ENCODE peak calls at places on chromosome X, in seven cellular contexts. One of them, this sample, is unnamed.

GRCh38 chrX:40096395-40097091 is 1.2 kb downstream of the BCOR start:
- DNase-seq in body of pancreas: peak; percentile 55
- DNase-seq in transverse colon: peak; percentile 61
- DNase-seq in HL-60: peak; percentile 45
- DNase-seq in neural crest cell: no peak
- DNase-seq in nephron progenitor cell: peak; percentile 58
- DNase-seq in activated B cell treated with CpG ODN at 0.5 μM for 24 hours: peak; percentile 57
- DNase-seq in this sample: peak; percentile 58

GRCh38 chrX:118370921-118371624 is 25.2 kb downstream of the WDR44 start:
- DNase-seq in nephron progenitor cell: no peak
- DNase-seq in body of pancreas: no peak
- DNase-seq in activated B cell treated with CpG ODN at 0.5 μM for 24 hours: no peak
- DNase-seq in transverse colon: no peak
- DNase-seq in neural crest cell: no peak
- DNase-seq in HL-60: no peak
- DNase-seq in this sample: no peak

GRCh38 chrX:6456196-6456595 is 78.7 kb downstream of the VCX3A start:
- DNase-seq in HL-60: no peak
- DNase-seq in body of pancreas: no peak
- DNase-seq in activated B cell treated with CpG ODN at 0.5 μM for 24 hours: no peak
- DNase-seq in transverse colon: no peak
- DNase-seq in neural crest cell: no peak
- DNase-seq in nephron progenitor cell: no peak
- DNase-seq in this sample: no peak

GRCh38 chrX:87941841-87942240 is 424.2 kb downstream of the KLHL4 start:
- DNase-seq in activated B cell treated with CpG ODN at 0.5 μM for 24 hours: no peak
- DNase-seq in nephron progenitor cell: no peak
- DNase-seq in neural crest cell: no peak
- DNase-seq in HL-60: peak; percentile 57
- DNase-seq in body of pancreas: no peak
- DNase-seq in transverse colon: no peak
- DNase-seq in this sample: no peak

GRCh38 chrX:143768976-143769375 is 48.4 kb upstream of the SPANXN2 start:
- DNase-seq in body of pancreas: no peak
- DNase-seq in nephron progenitor cell: no peak
- DNase-seq in HL-60: no peak
- DNase-seq in transverse colon: no peak
- DNase-seq in neural crest cell: no peak
- DNase-seq in activated B cell treated with CpG ODN at 0.5 μM for 24 hours: no peak
- DNase-seq in this sample: no peak

GRCh38 chrX:28910501-28910900 is 323.3 kb downstream of the IL1RAPL1 start:
- DNase-seq in transverse colon: no peak
- DNase-seq in nephron progenitor cell: no peak
- DNase-seq in neural crest cell: no peak
- DNase-seq in activated B cell treated with CpG ODN at 0.5 μM for 24 hours: no peak
- DNase-seq in HL-60: no peak
- DNase-seq in body of pancreas: no peak
- DNase-seq in this sample: no peak

GRCh38 chrX:23554304-23554703 is 113.0 kb upstream of the PRDX4 start:
- DNase-seq in HL-60: peak; percentile 1
- DNase-seq in nephron progenitor cell: no peak
- DNase-seq in neural crest cell: no peak
- DNase-seq in body of pancreas: no peak
- DNase-seq in transverse colon: no peak
- DNase-seq in activated B cell treated with CpG ODN at 0.5 μM for 24 hours: no peak
- DNase-seq in this sample: no peak

GRCh38 chrX:64975491-64975890 is 759 bp downstream of the ZC4H2 start:
- DNase-seq in transverse colon: peak; percentile 26
- DNase-seq in body of pancreas: peak; percentile 22
- DNase-seq in HL-60: peak; percentile 12
- DNase-seq in activated B cell treated with CpG ODN at 0.5 μM for 24 hours: peak; percentile 14
- DNase-seq in nephron progenitor cell: peak; percentile 57
- DNase-seq in neural crest cell: peak; percentile 29
- DNase-seq in this sample: peak; percentile 13

GRCh38 chrX:77962068-77962902 is 7.2 kb downstream of the PGAM4 start:
- DNase-seq in transverse colon: no peak
- DNase-seq in activated B cell treated with CpG ODN at 0.5 μM for 24 hours: no peak
- DNase-seq in body of pancreas: no peak
- DNase-seq in HL-60: no peak
- DNase-seq in nephron progenitor cell: no peak
- DNase-seq in neural crest cell: no peak
- DNase-seq in this sample: no peak

GRCh38 chrX:6024204-6024603 is 204.5 kb downstream of the NLGN4X start:
- DNase-seq in nephron progenitor cell: no peak
- DNase-seq in transverse colon: no peak
- DNase-seq in body of pancreas: no peak
- DNase-seq in activated B cell treated with CpG ODN at 0.5 μM for 24 hours: no peak
- DNase-seq in neural crest cell: no peak
- DNase-seq in HL-60: no peak
- DNase-seq in this sample: no peak

GRCh38 chrX:101265869-101266428 is 25.2 kb downstream of the TAF7L start:
- DNase-seq in neural crest cell: no peak
- DNase-seq in HL-60: no peak
- DNase-seq in body of pancreas: no peak
- DNase-seq in transverse colon: no peak
- DNase-seq in activated B cell treated with CpG ODN at 0.5 μM for 24 hours: no peak
- DNase-seq in nephron progenitor cell: no peak
- DNase-seq in this sample: no peak

GRCh38 chrX:1386338-1387127 is 5.4 kb downstream of the SLC25A6 start:
- DNase-seq in nephron progenitor cell: no peak
- DNase-seq in transverse colon: no peak
- DNase-seq in neural crest cell: no peak
- DNase-seq in HL-60: no peak
- DNase-seq in activated B cell treated with CpG ODN at 0.5 μM for 24 hours: no peak
- DNase-seq in body of pancreas: peak; percentile 17
- DNase-seq in this sample: no peak

GRCh38 chrX:70201732-70202131 is 24.4 kb downstream of the DGAT2L6 start:
- DNase-seq in nephron progenitor cell: no peak
- DNase-seq in neural crest cell: no peak
- DNase-seq in body of pancreas: no peak
- DNase-seq in transverse colon: no peak
- DNase-seq in HL-60: no peak
- DNase-seq in activated B cell treated with CpG ODN at 0.5 μM for 24 hours: no peak
- DNase-seq in this sample: no peak

GRCh38 chrX:119784747-119785446 is 6.5 kb downstream of the RPL39 start:
- DNase-seq in HL-60: peak; percentile 72
- DNase-seq in activated B cell treated with CpG ODN at 0.5 μM for 24 hours: no peak
- DNase-seq in neural crest cell: peak; percentile 18
- DNase-seq in nephron progenitor cell: peak; percentile 27
- DNase-seq in transverse colon: peak; percentile 49
- DNase-seq in body of pancreas: peak; percentile 12
- DNase-seq in this sample: peak; percentile 32

GRCh38 chrX:126967225-126967624 is 147.7 kb downstream of the PRR32 start:
- DNase-seq in body of pancreas: no peak
- DNase-seq in nephron progenitor cell: no peak
- DNase-seq in transverse colon: no peak
- DNase-seq in activated B cell treated with CpG ODN at 0.5 μM for 24 hours: no peak
- DNase-seq in HL-60: no peak
- DNase-seq in neural crest cell: no peak
- DNase-seq in this sample: no peak

GRCh38 chrX:101210630-101211029 is 9.0 kb upstream of the DRP2 start:
- DNase-seq in HL-60: no peak
- DNase-seq in activated B cell treated with CpG ODN at 0.5 μM for 24 hours: no peak
- DNase-seq in neural crest cell: no peak
- DNase-seq in body of pancreas: no peak
- DNase-seq in transverse colon: no peak
- DNase-seq in nephron progenitor cell: no peak
- DNase-seq in this sample: no peak

GRCh38 chrX:63282077-63282476 is 69.1 kb downstream of the SPIN4 start:
- DNase-seq in neural crest cell: no peak
- DNase-seq in HL-60: no peak
- DNase-seq in transverse colon: no peak
- DNase-seq in nephron progenitor cell: no peak
- DNase-seq in activated B cell treated with CpG ODN at 0.5 μM for 24 hours: no peak
- DNase-seq in body of pancreas: no peak
- DNase-seq in this sample: no peak

GRCh38 chrX:38561951-38562719 is 793 bp downstream of the TSPAN7 start:
- DNase-seq in HL-60: no peak
- DNase-seq in nephron progenitor cell: peak; percentile 41
- DNase-seq in body of pancreas: peak; percentile 25
- DNase-seq in neural crest cell: peak; percentile 14
- DNase-seq in transverse colon: peak; percentile 22
- DNase-seq in activated B cell treated with CpG ODN at 0.5 μM for 24 hours: no peak
- DNase-seq in this sample: no peak

GRCh38 chrX:113157496-113157895 is 316.9 kb upstream of the AMOT start:
- DNase-seq in activated B cell treated with CpG ODN at 0.5 μM for 24 hours: no peak
- DNase-seq in body of pancreas: no peak
- DNase-seq in HL-60: no peak
- DNase-seq in nephron progenitor cell: no peak
- DNase-seq in transverse colon: no peak
- DNase-seq in neural crest cell: no peak
- DNase-seq in this sample: no peak

GRCh38 chrX:134685662-134686061 is 27.4 kb upstream of the PLAC1 start:
- DNase-seq in neural crest cell: no peak
- DNase-seq in activated B cell treated with CpG ODN at 0.5 μM for 24 hours: no peak
- DNase-seq in HL-60: no peak
- DNase-seq in nephron progenitor cell: no peak
- DNase-seq in body of pancreas: no peak
- DNase-seq in transverse colon: no peak
- DNase-seq in this sample: no peak

GRCh38 chrX:42754129-42754528 is 23.8 kb downstream of the PPP1R2C start:
- DNase-seq in transverse colon: no peak
- DNase-seq in activated B cell treated with CpG ODN at 0.5 μM for 24 hours: no peak
- DNase-seq in body of pancreas: no peak
- DNase-seq in HL-60: no peak
- DNase-seq in nephron progenitor cell: no peak
- DNase-seq in neural crest cell: no peak
- DNase-seq in this sample: no peak

GRCh38 chrX:149903889-149904748 is 23.1 kb downstream of the MAGEA8 start:
- DNase-seq in activated B cell treated with CpG ODN at 0.5 μM for 24 hours: no peak
- DNase-seq in neural crest cell: no peak
- DNase-seq in body of pancreas: no peak
- DNase-seq in nephron progenitor cell: no peak
- DNase-seq in transverse colon: no peak
- DNase-seq in HL-60: no peak
- DNase-seq in this sample: no peak
- TF ChIP-seq CTCF in activated B cell treated with CpG ODN at 0.5 μM for 24 hours: no peak
- TF ChIP-seq CTCF in neural crest cell: peak; percentile 36
- TF ChIP-seq CTCF in body of pancreas: no peak
- TF ChIP-seq CTCF in nephron progenitor cell: no peak
- TF ChIP-seq CTCF in transverse colon: no peak
- TF ChIP-seq CTCF in HL-60: no peak
- TF ChIP-seq CTCF in this sample: no peak

GRCh38 chrX:37302569-37302968 is 46.6 kb upstream of the PRRG1 start:
- DNase-seq in neural crest cell: no peak
- DNase-seq in body of pancreas: no peak
- DNase-seq in transverse colon: peak; percentile 12
- DNase-seq in activated B cell treated with CpG ODN at 0.5 μM for 24 hours: no peak
- DNase-seq in HL-60: no peak
- DNase-seq in nephron progenitor cell: no peak
- DNase-seq in this sample: no peak
- TF ChIP-seq CTCF in neural crest cell: no peak
- TF ChIP-seq CTCF in body of pancreas: peak; percentile 28
- TF ChIP-seq CTCF in transverse colon: no peak
- TF ChIP-seq CTCF in activated B cell treated with CpG ODN at 0.5 μM for 24 hours: no peak
- TF ChIP-seq CTCF in HL-60: no peak
- TF ChIP-seq CTCF in nephron progenitor cell: no peak
- TF ChIP-seq CTCF in this sample: no peak

GRCh38 chrX:68823413-68824151 is 5.2 kb upstream of the EFNB1 start:
- DNase-seq in nephron progenitor cell: no peak
- DNase-seq in body of pancreas: no peak
- DNase-seq in activated B cell treated with CpG ODN at 0.5 μM for 24 hours: no peak
- DNase-seq in HL-60: no peak
- DNase-seq in transverse colon: no peak
- DNase-seq in neural crest cell: no peak
- DNase-seq in this sample: no peak
- TF ChIP-seq CTCF in nephron progenitor cell: no peak
- TF ChIP-seq CTCF in body of pancreas: no peak
- TF ChIP-seq CTCF in activated B cell treated with CpG ODN at 0.5 μM for 24 hours: no peak
- TF ChIP-seq CTCF in HL-60: no peak
- TF ChIP-seq CTCF in transverse colon: no peak
- TF ChIP-seq CTCF in neural crest cell: no peak
- TF ChIP-seq CTCF in this sample: no peak

DNA sequence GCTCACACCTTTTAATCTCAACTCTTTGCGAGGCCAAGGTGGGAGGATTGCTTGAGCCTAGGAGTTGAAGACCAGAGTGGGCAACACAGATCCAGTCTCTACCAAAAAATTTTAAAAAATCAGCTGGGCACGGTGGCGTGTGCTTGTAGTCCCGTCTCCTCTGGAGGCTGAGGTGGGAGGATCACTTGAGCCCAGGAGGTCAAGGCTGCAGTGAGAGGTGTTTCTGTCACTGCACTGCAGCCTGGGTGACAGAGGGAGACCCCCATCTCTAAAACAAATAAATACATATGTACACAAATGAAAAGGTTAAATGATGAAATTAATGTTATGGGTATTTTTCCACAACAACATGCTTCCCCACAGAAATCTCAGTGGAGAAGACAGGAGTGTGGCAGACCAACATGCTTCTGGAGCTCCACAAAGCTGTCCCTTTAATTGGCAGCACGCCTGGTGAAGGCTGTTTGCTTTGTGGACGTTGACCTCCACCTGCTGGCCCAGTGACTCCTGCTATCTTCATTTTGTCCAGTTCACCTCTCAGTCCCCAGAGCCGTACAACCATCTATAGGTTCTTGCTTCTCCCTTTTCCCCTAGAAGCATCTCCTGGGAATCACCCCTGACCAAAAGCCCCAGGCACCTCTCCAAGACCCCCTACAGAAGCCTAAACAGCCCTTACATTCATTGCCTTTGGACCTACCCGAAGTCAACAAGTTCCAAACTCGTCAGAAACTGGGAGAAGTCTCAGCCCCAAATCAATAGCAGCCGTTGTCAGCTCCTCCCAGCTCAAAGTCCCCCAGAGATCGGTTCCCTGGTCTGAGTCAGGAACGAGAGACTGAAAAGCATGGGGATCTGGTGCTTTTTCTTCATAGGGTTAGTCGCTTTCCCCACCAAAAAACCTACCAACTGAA is 36.4 kb upstream of the CD99 start:
- DNase-seq in activated B cell treated with CpG ODN at 0.5 μM for 24 hours: no peak
- DNase-seq in nephron progenitor cell: no peak
- DNase-seq in body of pancreas: peak; percentile 67
- DNase-seq in HL-60: no peak
- DNase-seq in neural crest cell: no peak
- DNase-seq in transverse colon: peak; percentile 77
- DNase-seq in this sample: no peak
- TF ChIP-seq CTCF in activated B cell treated with CpG ODN at 0.5 μM for 24 hours: no peak
- TF ChIP-seq CTCF in nephron progenitor cell: no peak
- TF ChIP-seq CTCF in body of pancreas: peak; percentile 16
- TF ChIP-seq CTCF in HL-60: no peak
- TF ChIP-seq CTCF in neural crest cell: no peak
- TF ChIP-seq CTCF in transverse colon: no peak
- TF ChIP-seq CTCF in this sample: no peak

GRCh38 chrX:133258481-133258880 is 40.3 kb upstream of the TFDP3 start:
- DNase-seq in HL-60: no peak
- DNase-seq in activated B cell treated with CpG ODN at 0.5 μM for 24 hours: no peak
- DNase-seq in transverse colon: no peak
- DNase-seq in body of pancreas: no peak
- DNase-seq in nephron progenitor cell: no peak
- DNase-seq in neural crest cell: no peak
- DNase-seq in this sample: no peak
- TF ChIP-seq CTCF in HL-60: no peak
- TF ChIP-seq CTCF in activated B cell treated with CpG ODN at 0.5 μM for 24 hours: no peak
- TF ChIP-seq CTCF in transverse colon: no peak
- TF ChIP-seq CTCF in body of pancreas: no peak
- TF ChIP-seq CTCF in nephron progenitor cell: no peak
- TF ChIP-seq CTCF in neural crest cell: no peak
- TF ChIP-seq CTCF in this sample: no peak

GRCh38 chrX:7580127-7580526 is 262.8 kb upstream of the VCX start:
- DNase-seq in body of pancreas: no peak
- DNase-seq in HL-60: no peak
- DNase-seq in transverse colon: no peak
- DNase-seq in neural crest cell: no peak
- DNase-seq in nephron progenitor cell: no peak
- DNase-seq in activated B cell treated with CpG ODN at 0.5 μM for 24 hours: no peak
- DNase-seq in this sample: no peak

GRCh38 chrX:7582191-7582590 is 260.8 kb upstream of the VCX start:
- DNase-seq in transverse colon: no peak
- DNase-seq in body of pancreas: no peak
- DNase-seq in activated B cell treated with CpG ODN at 0.5 μM for 24 hours: no peak
- DNase-seq in HL-60: no peak
- DNase-seq in neural crest cell: no peak
- DNase-seq in nephron progenitor cell: no peak
- DNase-seq in this sample: no peak

GRCh38 chrX:7586126-7586525 is 256.8 kb upstream of the VCX start:
- DNase-seq in nephron progenitor cell: peak; percentile 11
- DNase-seq in neural crest cell: no peak
- DNase-seq in body of pancreas: no peak
- DNase-seq in activated B cell treated with CpG ODN at 0.5 μM for 24 hours: no peak
- DNase-seq in transverse colon: no peak
- DNase-seq in HL-60: peak; percentile 11
- DNase-seq in this sample: no peak
- TF ChIP-seq CTCF in nephron progenitor cell: peak; percentile 56
- TF ChIP-seq CTCF in neural crest cell: peak; percentile 78
- TF ChIP-seq CTCF in body of pancreas: peak; percentile 31
- TF ChIP-seq CTCF in activated B cell treated with CpG ODN at 0.5 μM for 24 hours: no peak
- TF ChIP-seq CTCF in transverse colon: peak; percentile 8
- TF ChIP-seq CTCF in HL-60: peak; percentile 2
- TF ChIP-seq CTCF in this sample: no peak

This sample was measured in natural killer cell.